ENCODE peak calls at places on chromosomes 16 and 17, in ten cellular contexts. One of them, this sample, is unnamed.

GRCh38 chr16:16096161-16096857 is 127.0 kb downstream of the ABCC6 start:
- DNase-seq in iris pigment epithelial cell: peak
- DNase-seq in stimulated activated CD4-positive, alpha-beta T cell treated with anti-CD3 and anti-CD28 coated beads, Interleukin-12 subunit alpha, Interleukin-12 subunit beta, amount 100 ng/mL, for 24 hours: no peak
- DNase-seq in GM23248: peak
- DNase-seq in globus pallidus: no peak
- DNase-seq in HEK293T: no peak
- DNase-seq in A673: no peak
- DNase-seq in Right ventricle myocardium inferior: no peak
- DNase-seq in mammary epithelial cell: no peak
- DNase-seq in A172: no peak
- DNase-seq in this sample: no peak

GRCh38 chr16:87099001-87099740 is 218.0 kb downstream of the C16orf95 start:
- DNase-seq in stimulated activated CD4-positive, alpha-beta T cell treated with anti-CD3 and anti-CD28 coated beads, Interleukin-12 subunit alpha, Interleukin-12 subunit beta, amount 100 ng/mL, for 24 hours: no peak
- DNase-seq in iris pigment epithelial cell: no peak
- DNase-seq in GM23248: no peak
- DNase-seq in globus pallidus: no peak
- DNase-seq in Right ventricle myocardium inferior: no peak
- DNase-seq in mammary epithelial cell: no peak
- DNase-seq in HEK293T: no peak
- DNase-seq in A673: no peak
- DNase-seq in A172: no peak
- DNase-seq in this sample: no peak

GRCh38 chr17:77279448-77280303 is 138.9 kb downstream of the SEC14L1 start:
- DNase-seq in iris pigment epithelial cell: peak
- DNase-seq in A172: peak
- DNase-seq in stimulated activated CD4-positive, alpha-beta T cell treated with anti-CD3 and anti-CD28 coated beads, Interleukin-12 subunit alpha, Interleukin-12 subunit beta, amount 100 ng/mL, for 24 hours: no peak
- DNase-seq in Right ventricle myocardium inferior: no peak
- DNase-seq in HEK293T: no peak
- DNase-seq in GM23248: no peak
- DNase-seq in mammary epithelial cell: peak
- DNase-seq in A673: no peak
- DNase-seq in globus pallidus: no peak
- DNase-seq in this sample: peak

GRCh38 chr16:74623214-74623842 is 16.4 kb upstream of the GLG1 start:
- DNase-seq in GM23248: peak
- DNase-seq in iris pigment epithelial cell: peak
- DNase-seq in A172: peak
- DNase-seq in mammary epithelial cell: peak
- DNase-seq in Right ventricle myocardium inferior: no peak
- DNase-seq in A673: peak
- DNase-seq in stimulated activated CD4-positive, alpha-beta T cell treated with anti-CD3 and anti-CD28 coated beads, Interleukin-12 subunit alpha, Interleukin-12 subunit beta, amount 100 ng/mL, for 24 hours: no peak
- DNase-seq in globus pallidus: peak
- DNase-seq in HEK293T: peak
- DNase-seq in this sample: no peak

GRCh38 chr17:57941384-57942370 is 13.5 kb downstream of the CUEDC1 start:
- DNase-seq in globus pallidus: peak
- DNase-seq in A172: no peak
- DNase-seq in mammary epithelial cell: no peak
- DNase-seq in GM23248: no peak
- DNase-seq in iris pigment epithelial cell: no peak
- DNase-seq in stimulated activated CD4-positive, alpha-beta T cell treated with anti-CD3 and anti-CD28 coated beads, Interleukin-12 subunit alpha, Interleukin-12 subunit beta, amount 100 ng/mL, for 24 hours: no peak
- DNase-seq in A673: no peak
- DNase-seq in HEK293T: no peak
- DNase-seq in Right ventricle myocardium inferior: no peak
- DNase-seq in this sample: no peak

GRCh38 chr17:56601613-56602012 is 8.1 kb downstream of the NOG start:
- DNase-seq in GM23248: no peak
- DNase-seq in stimulated activated CD4-positive, alpha-beta T cell treated with anti-CD3 and anti-CD28 coated beads, Interleukin-12 subunit alpha, Interleukin-12 subunit beta, amount 100 ng/mL, for 24 hours: no peak
- DNase-seq in globus pallidus: no peak
- DNase-seq in HEK293T: no peak
- DNase-seq in A172: no peak
- DNase-seq in iris pigment epithelial cell: no peak
- DNase-seq in A673: no peak
- DNase-seq in Right ventricle myocardium inferior: no peak
- DNase-seq in mammary epithelial cell: no peak
- DNase-seq in this sample: no peak

GRCh38 chr16:58196898-58197313 is 1.0 kb downstream of the CSNK2A2 start:
- DNase-seq in GM23248: peak
- DNase-seq in globus pallidus: no peak
- DNase-seq in A673: peak
- DNase-seq in HEK293T: peak
- DNase-seq in iris pigment epithelial cell: peak
- DNase-seq in A172: peak
- DNase-seq in stimulated activated CD4-positive, alpha-beta T cell treated with anti-CD3 and anti-CD28 coated beads, Interleukin-12 subunit alpha, Interleukin-12 subunit beta, amount 100 ng/mL, for 24 hours: no peak
- DNase-seq in mammary epithelial cell: peak
- DNase-seq in Right ventricle myocardium inferior: no peak
- DNase-seq in this sample: peak

GRCh38 chr17:36602030-36602737 is 801 bp downstream of the MRM1 start:
- DNase-seq in stimulated activated CD4-positive, alpha-beta T cell treated with anti-CD3 and anti-CD28 coated beads, Interleukin-12 subunit alpha, Interleukin-12 subunit beta, amount 100 ng/mL, for 24 hours: peak
- DNase-seq in A172: no peak
- DNase-seq in iris pigment epithelial cell: peak
- DNase-seq in mammary epithelial cell: peak
- DNase-seq in globus pallidus: no peak
- DNase-seq in A673: no peak
- DNase-seq in Right ventricle myocardium inferior: no peak
- DNase-seq in GM23248: peak
- DNase-seq in HEK293T: no peak
- DNase-seq in this sample: no peak

GRCh38 chr17:40107266-40107980 is 7.0 kb upstream of the NR1D1 start:
- DNase-seq in GM23248: peak
- DNase-seq in mammary epithelial cell: no peak
- DNase-seq in HEK293T: no peak
- DNase-seq in Right ventricle myocardium inferior: no peak
- DNase-seq in stimulated activated CD4-positive, alpha-beta T cell treated with anti-CD3 and anti-CD28 coated beads, Interleukin-12 subunit alpha, Interleukin-12 subunit beta, amount 100 ng/mL, for 24 hours: no peak
- DNase-seq in A673: no peak
- DNase-seq in globus pallidus: peak
- DNase-seq in iris pigment epithelial cell: peak
- DNase-seq in A172: no peak
- DNase-seq in this sample: no peak